ENCODE peak calls at places on chromosome 1, in eight cellular contexts. One of them, this sample, is unnamed.

GRCh38 chr1:58062635-58063034 is 483.9 kb downstream of the OMA1 start:
- DNase-seq in stomach: no peak
- DNase-seq in tibial nerve: no peak
- DNase-seq in A549: no peak
- DNase-seq in suprapubic skin: no peak
- DNase-seq in transverse colon: no peak
- DNase-seq in K562: no peak
- DNase-seq in ovary: no peak
- DNase-seq in this sample: no peak

GRCh38 chr1:67566803-67567202 is 118.2 kb upstream of the GADD45A start:
- DNase-seq in stomach: no peak
- DNase-seq in tibial nerve: no peak
- DNase-seq in A549: no peak
- DNase-seq in suprapubic skin: no peak
- DNase-seq in transverse colon: no peak
- DNase-seq in K562: no peak
- DNase-seq in ovary: no peak
- DNase-seq in this sample: no peak

GRCh38 chr1:20472860-20473711 is 12.9 kb downstream of the CAMK2N1 start:
- DNase-seq in stomach: peak; percentile 50
- DNase-seq in tibial nerve: no peak
- DNase-seq in A549: peak; percentile 87
- DNase-seq in suprapubic skin: no peak
- DNase-seq in transverse colon: peak; percentile 56
- DNase-seq in K562: peak; percentile 92
- DNase-seq in ovary: peak; percentile 86
- DNase-seq in this sample: no peak

GRCh38 chr1:63621075-63621474 is 27.9 kb downstream of the PGM1 start:
- DNase-seq in stomach: no peak
- DNase-seq in tibial nerve: no peak
- DNase-seq in A549: no peak
- DNase-seq in suprapubic skin: no peak
- DNase-seq in transverse colon: no peak
- DNase-seq in K562: no peak
- DNase-seq in ovary: no peak
- DNase-seq in this sample: no peak

GRCh38 chr1:64578270-64578973 is 108.5 kb downstream of the CACHD1 start:
- DNase-seq in stomach: no peak
- DNase-seq in tibial nerve: no peak
- DNase-seq in A549: no peak
- DNase-seq in suprapubic skin: no peak
- DNase-seq in transverse colon: no peak
- DNase-seq in K562: no peak
- DNase-seq in ovary: no peak
- DNase-seq in this sample: no peak

GRCh38 chr1:214022810-214023425 is 35.1 kb downstream of the PROX1 start:
- DNase-seq in stomach: no peak
- DNase-seq in tibial nerve: no peak
- DNase-seq in A549: no peak
- DNase-seq in suprapubic skin: no peak
- DNase-seq in transverse colon: no peak
- DNase-seq in K562: no peak
- DNase-seq in ovary: no peak
- DNase-seq in this sample: no peak

GRCh38 chr1:207304710-207305151 is 16.7 kb upstream of the CD55 start:
- DNase-seq in stomach: no peak
- DNase-seq in tibial nerve: no peak
- DNase-seq in A549: peak; percentile 53
- DNase-seq in suprapubic skin: no peak
- DNase-seq in transverse colon: no peak
- DNase-seq in K562: no peak
- DNase-seq in ovary: no peak
- DNase-seq in this sample: no peak

GRCh38 chr1:179883040-179883501 is 986 bp downstream of the TOR1AIP1 start:
- DNase-seq in stomach: peak; percentile 35
- DNase-seq in tibial nerve: no peak
- DNase-seq in A549: no peak
- DNase-seq in suprapubic skin: no peak
- DNase-seq in transverse colon: peak; percentile 39
- DNase-seq in K562: no peak
- DNase-seq in ovary: no peak
- DNase-seq in this sample: peak; percentile 95

GRCh38 chr1:83791821-83792437 is 207.0 kb downstream of the TTLL7 start:
- DNase-seq in stomach: no peak
- DNase-seq in tibial nerve: no peak
- DNase-seq in A549: no peak
- DNase-seq in suprapubic skin: no peak
- DNase-seq in transverse colon: no peak
- DNase-seq in K562: no peak
- DNase-seq in ovary: no peak
- DNase-seq in this sample: no peak

GRCh38 chr1:231139659-231140650 is 21.9 kb upstream of the TRIM67 start:
- DNase-seq in stomach: no peak
- DNase-seq in tibial nerve: no peak
- DNase-seq in A549: peak; percentile 88
- DNase-seq in suprapubic skin: no peak
- DNase-seq in transverse colon: no peak
- DNase-seq in K562: no peak
- DNase-seq in ovary: no peak
- DNase-seq in this sample: no peak

GRCh38 chr1:31122101-31122735 is 56.7 kb upstream of the PUM1 start:
- DNase-seq in stomach: no peak
- DNase-seq in tibial nerve: no peak
- DNase-seq in A549: no peak
- DNase-seq in suprapubic skin: no peak
- DNase-seq in transverse colon: no peak
- DNase-seq in K562: no peak
- DNase-seq in ovary: no peak
- DNase-seq in this sample: no peak

GRCh38 chr1:48246727-48247126 is 24.2 kb downstream of the SLC5A9 start:
- DNase-seq in stomach: peak; percentile 91
- DNase-seq in tibial nerve: no peak
- DNase-seq in A549: no peak
- DNase-seq in suprapubic skin: no peak
- DNase-seq in transverse colon: peak; percentile 81
- DNase-seq in K562: no peak
- DNase-seq in ovary: no peak
- DNase-seq in this sample: peak; percentile 74

GRCh38 chr1:181508486-181509165 is 25.3 kb downstream of the CACNA1E start:
- DNase-seq in stomach: no peak
- DNase-seq in tibial nerve: no peak
- DNase-seq in A549: no peak
- DNase-seq in suprapubic skin: no peak
- DNase-seq in transverse colon: no peak
- DNase-seq in K562: no peak
- DNase-seq in ovary: no peak
- DNase-seq in this sample: no peak

GRCh38 chr1:168734946-168735345 is 5.9 kb upstream of the DPT start:
- DNase-seq in stomach: no peak
- DNase-seq in tibial nerve: no peak
- DNase-seq in A549: no peak
- DNase-seq in suprapubic skin: no peak
- DNase-seq in transverse colon: no peak
- DNase-seq in K562: no peak
- DNase-seq in ovary: no peak
- DNase-seq in this sample: no peak

GRCh38 chr1:17005365-17005740 is 6.4 kb downstream of the ATP13A2 start:
- DNase-seq in stomach: no peak
- DNase-seq in tibial nerve: no peak
- DNase-seq in A549: no peak
- DNase-seq in suprapubic skin: no peak
- DNase-seq in transverse colon: no peak
- DNase-seq in K562: no peak
- DNase-seq in ovary: no peak
- DNase-seq in this sample: peak; percentile 70

GRCh38 chr1:70434253-70434859 is 23.3 kb downstream of the CTH start:
- DNase-seq in stomach: no peak
- DNase-seq in tibial nerve: no peak
- DNase-seq in A549: no peak
- DNase-seq in suprapubic skin: no peak
- DNase-seq in transverse colon: no peak
- DNase-seq in K562: no peak
- DNase-seq in ovary: no peak
- DNase-seq in this sample: no peak

GRCh38 chr1:244545511-244545910 is 84.4 kb downstream of the CATSPERE start:
- DNase-seq in stomach: no peak
- DNase-seq in tibial nerve: no peak
- DNase-seq in A549: no peak
- DNase-seq in suprapubic skin: no peak
- DNase-seq in transverse colon: no peak
- DNase-seq in K562: no peak
- DNase-seq in ovary: no peak
- DNase-seq in this sample: no peak

GRCh38 chr1:181675091-181675490 is 191.8 kb downstream of the CACNA1E start:
- DNase-seq in stomach: no peak
- DNase-seq in tibial nerve: no peak
- DNase-seq in A549: no peak
- DNase-seq in suprapubic skin: no peak
- DNase-seq in transverse colon: no peak
- DNase-seq in K562: no peak
- DNase-seq in ovary: no peak
- DNase-seq in this sample: no peak

GRCh38 chr1:182955596-182956588 is 2.9 kb upstream of the SHCBP1L start:
- DNase-seq in stomach: no peak
- DNase-seq in tibial nerve: no peak
- DNase-seq in A549: peak; percentile 13
- DNase-seq in suprapubic skin: no peak
- DNase-seq in transverse colon: no peak
- DNase-seq in K562: no peak
- DNase-seq in ovary: no peak
- DNase-seq in this sample: no peak

GRCh38 chr1:182956708-182957365 is 3.9 kb upstream of the SHCBP1L start:
- DNase-seq in stomach: no peak
- DNase-seq in tibial nerve: no peak
- DNase-seq in A549: no peak
- DNase-seq in suprapubic skin: no peak
- DNase-seq in transverse colon: no peak
- DNase-seq in K562: no peak
- DNase-seq in ovary: no peak
- DNase-seq in this sample: no peak

GRCh38 chr1:182962554-182963115 is 9.7 kb upstream of the SHCBP1L start:
- DNase-seq in stomach: peak; percentile 78
- DNase-seq in tibial nerve: peak; percentile 75
- DNase-seq in A549: peak; percentile 87
- DNase-seq in suprapubic skin: peak; percentile 87
- DNase-seq in transverse colon: peak; percentile 81
- DNase-seq in K562: peak; percentile 92
- DNase-seq in ovary: peak; percentile 78
- DNase-seq in this sample: no peak

GRCh38 chr1:182957902-182958395 is 5.0 kb upstream of the SHCBP1L start:
- DNase-seq in stomach: no peak
- DNase-seq in tibial nerve: no peak
- DNase-seq in A549: no peak
- DNase-seq in suprapubic skin: no peak
- DNase-seq in transverse colon: no peak
- DNase-seq in K562: no peak
- DNase-seq in ovary: no peak
- DNase-seq in this sample: no peak

GRCh38 chr1:182960046-182960445 is 7.1 kb upstream of the SHCBP1L start:
- DNase-seq in stomach: no peak
- DNase-seq in tibial nerve: no peak
- DNase-seq in A549: no peak
- DNase-seq in suprapubic skin: no peak
- DNase-seq in transverse colon: no peak
- DNase-seq in K562: no peak
- DNase-seq in ovary: no peak
- DNase-seq in this sample: no peak
- H3K4me1 ChIP-seq in stomach: no peaks in the 10 kb centered on the region
- H3K4me1 ChIP-seq in tibial nerve: no peaks in the 10 kb centered on the region
- H3K4me1 ChIP-seq in A549: peaks cover 5% of the 10 kb centered on the region
- H3K4me1 ChIP-seq in suprapubic skin: peaks cover 8% of the 10 kb centered on the region
- H3K4me1 ChIP-seq in transverse colon: no peaks in the 10 kb centered on the region
- H3K4me1 ChIP-seq in K562: no peaks in the 10 kb centered on the region
- H3K4me1 ChIP-seq in ovary: no peaks in the 10 kb centered on the region
- H3K4me1 ChIP-seq in this sample: peaks cover 6% of the 10 kb centered on the region

DNA sequence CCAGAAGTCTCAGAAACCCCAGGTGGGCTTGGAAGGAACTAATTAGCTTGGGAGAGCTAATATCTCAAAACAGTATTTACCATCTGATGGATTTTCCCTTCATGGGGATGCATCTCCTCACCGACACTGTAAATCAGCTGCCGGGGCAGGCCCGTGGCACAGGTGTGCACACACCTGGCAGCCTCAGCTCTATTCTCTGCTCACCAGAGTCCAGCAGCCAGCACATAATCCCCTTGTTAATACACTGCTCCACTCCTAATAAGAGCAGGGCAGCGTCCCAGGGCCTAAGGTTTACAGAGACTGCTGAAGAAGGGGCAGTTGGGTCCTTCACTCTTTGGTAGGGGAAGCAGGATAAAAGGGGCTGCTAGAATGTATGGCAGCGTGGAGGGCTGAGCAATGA is 200.0 kb downstream of the TOMM20 start:
- DNase-seq in stomach: no peak
- DNase-seq in tibial nerve: no peak
- DNase-seq in A549: no peak
- DNase-seq in suprapubic skin: peak; percentile 64
- DNase-seq in transverse colon: no peak
- DNase-seq in K562: no peak
- DNase-seq in ovary: no peak
- DNase-seq in this sample: peak; percentile 13
- H3K27ac ChIP-seq in stomach: no peak overlapping the region
- H3K27ac ChIP-seq in tibial nerve: no peak overlapping the region
- H3K27ac ChIP-seq in A549: peak overlapping the region; percentile 25
- H3K27ac ChIP-seq in suprapubic skin: no peak overlapping the region
- H3K27ac ChIP-seq in transverse colon: no peak overlapping the region
- H3K27ac ChIP-seq in K562: no peak overlapping the region
- H3K27ac ChIP-seq in ovary: no peak overlapping the region
- H3K27ac ChIP-seq in this sample: no peak overlapping the region

DNA sequence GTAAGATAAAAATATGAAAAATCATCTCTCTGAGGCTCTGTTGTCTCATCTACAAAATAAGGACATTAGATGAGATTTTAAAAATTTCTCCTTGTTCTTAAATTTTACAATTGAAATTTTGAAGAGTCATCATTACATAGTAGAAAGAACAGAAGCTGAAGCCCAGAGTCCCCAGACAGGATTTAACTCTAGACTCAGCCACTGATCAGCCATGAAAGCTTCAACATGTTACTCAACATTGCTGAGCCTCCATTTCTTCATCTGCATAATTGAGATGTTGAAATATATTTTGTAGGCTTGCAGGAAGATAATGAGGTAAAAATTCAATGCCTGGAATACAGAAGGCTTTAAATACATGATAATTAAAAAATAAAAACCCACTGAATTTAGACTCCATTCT is 633.3 kb downstream of the LMO4 start:
- DNase-seq in stomach: no peak
- DNase-seq in tibial nerve: no peak
- DNase-seq in A549: no peak
- DNase-seq in suprapubic skin: no peak
- DNase-seq in transverse colon: no peak
- DNase-seq in K562: no peak
- DNase-seq in ovary: no peak
- DNase-seq in this sample: no peak
- TF ChIP-seq EP300 in stomach: no peak
- TF ChIP-seq EP300 in tibial nerve: no peak
- TF ChIP-seq EP300 in A549: no peak
- TF ChIP-seq EP300 in suprapubic skin: no peak
- TF ChIP-seq EP300 in transverse colon: no peak
- TF ChIP-seq EP300 in K562: no peak
- TF ChIP-seq EP300 in ovary: no peak
- TF ChIP-seq EP300 in this sample: no peak

DNA sequence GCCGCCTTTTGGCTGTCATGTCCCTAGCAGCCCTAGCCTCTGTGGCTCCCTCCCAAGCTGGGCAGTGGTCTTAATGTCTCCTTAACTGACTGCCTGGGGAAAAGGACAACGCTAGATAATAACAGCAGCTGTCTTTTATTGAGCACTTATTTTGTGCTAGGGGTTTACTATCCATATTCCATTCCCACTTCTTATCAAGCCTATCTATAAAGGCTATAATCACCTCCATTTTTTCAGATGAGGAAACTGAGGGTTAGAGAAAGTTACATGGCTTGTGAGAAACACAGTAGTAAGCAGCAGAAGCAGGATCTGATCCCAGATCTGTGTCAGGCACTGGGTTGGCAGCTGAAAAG is 6.2 kb downstream of the SH3BGRL3 start:
- DNase-seq in stomach: no peak
- DNase-seq in tibial nerve: no peak
- DNase-seq in A549: no peak
- DNase-seq in suprapubic skin: no peak
- DNase-seq in transverse colon: no peak
- DNase-seq in K562: no peak
- DNase-seq in ovary: no peak
- DNase-seq in this sample: no peak
- H3K4me1 ChIP-seq in stomach: peaks cover 42% of the 10 kb centered on the region
- H3K4me1 ChIP-seq in tibial nerve: no peaks in the 10 kb centered on the region
- H3K4me1 ChIP-seq in A549: peaks cover 17% of the 10 kb centered on the region
- H3K4me1 ChIP-seq in suprapubic skin: peaks cover 93% of the 10 kb centered on the region
- H3K4me1 ChIP-seq in transverse colon: peaks cover 38% of the 10 kb centered on the region
- H3K4me1 ChIP-seq in K562: peaks cover 80% of the 10 kb centered on the region
- H3K4me1 ChIP-seq in ovary: no peaks in the 10 kb centered on the region
- H3K4me1 ChIP-seq in this sample: peaks cover 98% of the 10 kb centered on the region